ENCODE peak calls at places on chromosomes 6 and 20, in four cellular contexts. N is B cell, I is GM10248, O is pancreas. W is an unnamed sample.

GRCh38 chr6:96626749-96627353 is 63.9 kb downstream of the FHL5 start:
- DNase-seq in N (no peak), O (no peak), I (peak), W (no peak)

GRCh38 chr6:143694560-143694959 is 16.8 kb downstream of the PHACTR2 start:
- DNase-seq in O (no peak), N (no peak), I (no peak), W (no peak)

GRCh38 chr6:26195376-26195923 is 108.2 kb downstream of the HFE start:
- DNase-seq in I (peak), O (peak), N (peak), W (peak)

GRCh38 chr6:28353981-28354676 is 4.4 kb downstream of the ZKSCAN3 start:
- DNase-seq in N (no peak), O (peak), I (no peak), W (no peak)

GRCh38 chr20:45867811-45868176 is 10.4 kb downstream of the ZSWIM3 start:
- DNase-seq in O (no peak), I (no peak), N (no peak), W (no peak)

GRCh38 chr6:2818593-2818992 is 23.1 kb downstream of the SERPINB1 start:
- DNase-seq in O (no peak), N (no peak), I (no peak), W (no peak)

GRCh38 chr6:108578595-108579038 is 17.9 kb downstream of the FOXO3 start:
- DNase-seq in N (no peak), I (no peak), O (no peak), W (no peak)

GRCh38 chr6:63584125-63584514 is 11.8 kb downstream of the LOC128125822 start:
- DNase-seq in I (no peak), N (no peak), O (no peak), W (no peak)

GRCh38 chr6:127956260-127956888 is 55.5 kb upstream of the THEMIS start:
- DNase-seq in I (no peak), O (no peak), N (no peak), W (no peak)

GRCh38 chr20:33211817-33212424 is 5.2 kb upstream of the BPIFA3 start:
- DNase-seq in N (peak), O (peak), I (peak), W (no peak)

GRCh38 chr20:15703171-15703911 is 869.9 kb downstream of the KIF16B start:
- DNase-seq in O (no peak), I (no peak), N (no peak), W (no peak)

GRCh38 chr20:1818895-1819294 is 76.3 kb upstream of the SIRPA start:
- DNase-seq in O (no peak), I (no peak), N (no peak), W (no peak)

GRCh38 chr6:2656460-2657064 is 94.2 kb downstream of the MYLK4 start:
- DNase-seq in N (no peak), O (no peak), I (no peak), W (no peak)

GRCh38 chr6:144939926-144940325 is 654.8 kb downstream of the UTRN start:
- DNase-seq in I (no peak), O (no peak), N (no peak), W (no peak)

GRCh38 chr6:144947398-144947976 is 662.4 kb downstream of the UTRN start:
- DNase-seq in O (no peak), N (no peak), I (no peak), W (no peak)

GRCh38 chr6:144944121-144944520 is 659.0 kb downstream of the UTRN start:
- DNase-seq in O (no peak), N (no peak), I (no peak), W (no peak)
- TF ChIP-seq CTCF in O (no peak), N (no peak), I (no peak), W (no peak)

GRCh38 chr6:160930547-160931377 is 60.8 kb upstream of the MAP3K4 start:
- DNase-seq in N (peak), I (peak), O (peak), W (no peak)
- TF ChIP-seq CTCF in N (peak), I (peak), O (peak), W (peak)

DNA sequence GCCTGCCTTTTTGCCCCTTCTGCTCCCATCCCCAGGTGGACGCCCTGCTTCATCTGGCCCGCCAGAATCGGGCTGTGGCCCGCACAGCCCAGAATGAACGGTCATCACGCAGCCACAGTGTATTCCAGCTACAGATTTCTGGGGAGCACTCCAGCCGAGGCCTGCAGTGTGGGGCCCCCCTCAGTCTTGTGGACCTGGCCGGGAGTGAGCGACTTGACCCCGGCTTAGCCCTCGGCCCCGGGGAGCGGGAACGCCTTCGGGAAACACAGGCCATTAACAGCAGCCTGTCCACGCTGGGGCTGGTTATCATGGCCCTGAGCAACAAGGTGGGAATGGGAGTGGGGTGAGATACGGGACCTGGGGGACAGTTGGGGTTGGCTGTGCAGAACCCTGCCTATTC is 4.7 kb upstream of the PHF1 start:
- DNase-seq in I (no peak), N (no peak), O (no peak), W (no peak)
- TF ChIP-seq CTCF in I (no peak), N (no peak), O (no peak), W (no peak)

GRCh38 chr20:62009322-62009721 is 56.4 kb downstream of the TAF4 start:
- DNase-seq in N (no peak), I (no peak), O (no peak), W (no peak)
- TF ChIP-seq CTCF in N (no peak), I (no peak), O (no peak), W (no peak)

GRCh38 chr6:11899645-11900044 is 112.5 kb upstream of the HIVEP1 start:
- DNase-seq in O (no peak), N (no peak), I (no peak), W (no peak)
- TF ChIP-seq CTCF in O (no peak), N (no peak), I (no peak), W (no peak)

GRCh38 chr6:160357088-160357487 is 8.9 kb downstream of the SLC22A3 start:
- DNase-seq in I (no peak), N (no peak), O (no peak), W (no peak)

GRCh38 chr6:160355001-160355400 is 6.8 kb downstream of the SLC22A3 start:
- DNase-seq in N (no peak), I (no peak), O (no peak), W (no peak)

GRCh38 chr6:160356074-160356754 is 8.0 kb downstream of the SLC22A3 start:
- DNase-seq in O (no peak), I (no peak), N (no peak), W (no peak)

GRCh38 chr6:160360955-160361354 is 12.8 kb downstream of the SLC22A3 start:
- DNase-seq in N (no peak), O (no peak), I (no peak), W (no peak)

DNA sequence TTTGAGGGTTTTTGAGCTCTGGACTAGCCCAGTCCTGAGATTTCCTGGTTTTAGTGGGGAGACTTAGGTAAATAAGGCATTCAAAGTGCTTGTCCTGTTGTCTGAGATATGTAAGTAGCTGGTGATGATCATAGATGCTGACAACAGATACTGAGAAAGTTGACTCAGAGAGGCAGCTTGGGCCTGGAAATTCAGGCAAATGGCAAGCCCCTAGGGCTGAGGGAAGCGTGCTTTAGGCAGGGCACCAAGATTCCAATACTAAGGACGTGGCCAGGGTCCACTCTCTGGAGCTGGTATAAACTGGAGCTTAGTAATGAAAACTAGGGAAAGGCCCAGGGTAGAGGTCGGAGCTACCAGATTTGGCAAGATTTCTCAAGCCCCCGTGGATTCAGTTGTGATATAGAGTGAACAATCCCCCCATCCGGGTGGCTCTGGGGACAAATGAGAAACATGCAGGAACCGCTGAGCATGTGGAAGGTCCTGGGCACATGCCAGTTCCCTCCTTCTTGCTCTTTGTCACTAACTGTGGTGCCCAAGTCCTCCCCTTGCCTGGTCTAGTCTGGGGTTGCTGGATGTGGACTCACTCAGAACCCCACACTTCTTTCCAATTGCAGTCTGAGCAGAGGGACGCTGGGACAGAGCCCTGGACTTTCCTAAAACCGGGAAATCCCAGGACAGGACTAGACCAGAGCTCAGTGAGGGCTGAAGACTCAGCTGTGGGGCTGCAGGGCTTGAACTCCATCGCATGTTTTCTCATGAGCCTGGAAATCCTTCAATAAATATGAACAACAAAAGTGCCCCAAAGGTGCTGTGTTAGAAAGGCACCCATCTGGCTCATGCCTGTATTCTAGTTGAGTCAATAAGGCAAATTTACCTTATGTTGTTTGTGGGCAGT is 10.3 kb downstream of the SLC22A3 start:
- DNase-seq in N (no peak), I (no peak), O (no peak), W (no peak)
- TF ChIP-seq CTCF in N (no peak), I (no peak), O (no peak), W (no peak)

GRCh38 chr20:36384022-36384619 is 78.0 kb downstream of the DLGAP4 start:
- DNase-seq in I (peak), O (no peak), N (no peak), W (no peak)
- TF ChIP-seq CTCF in I (no peak), O (no peak), N (no peak), W (peak)

DNA sequence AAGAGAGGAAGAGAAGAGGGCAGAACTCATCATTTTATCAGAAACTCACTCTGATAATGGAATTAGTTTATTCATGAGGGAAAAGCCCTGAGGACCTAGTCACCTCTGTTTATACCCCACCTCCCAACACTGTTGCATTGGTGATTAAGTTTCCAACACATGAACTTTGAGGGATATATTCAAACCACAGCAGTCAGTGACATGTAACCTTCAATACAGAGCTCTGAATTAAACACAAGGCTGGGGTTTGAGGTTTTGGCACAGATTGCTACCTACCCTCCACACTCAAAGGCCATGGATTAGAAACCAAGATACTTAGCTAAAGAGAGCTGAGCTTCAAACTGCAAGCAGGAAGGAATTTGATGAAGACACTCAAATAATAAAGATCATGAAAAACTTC is 48.5 kb upstream of the MOCS1 start:
- DNase-seq in O (no peak), N (no peak), I (no peak), W (no peak)
- TF ChIP-seq CTCF in O (no peak), N (no peak), I (no peak), W (no peak)

GRCh38 chr20:49740807-49741206 is 27.1 kb upstream of the B4GALT5 start:
- DNase-seq in I (no peak), N (no peak), O (no peak), W (no peak)
- TF ChIP-seq CTCF in I (no peak), N (no peak), O (no peak), W (no peak)

W was measured in GM12864.